ENCODE peak calls at places on chromosomes 5 and 9, in seven cellular contexts. B is AG08395, K is DMS 273 treated with DMSO at 0.1 percent for 48 hours, S is T-helper 17 cell, U is aorta, V is GM20000, J is midbrain. O is an unnamed sample.

GRCh38 chr5:42889311-42889933 is 77.7 kb upstream of the SELENOP start:
- DNase-seq in B (peak; percentile 79), K (peak; percentile 9), S (peak; percentile 52), U (peak; percentile 81), V (peak; percentile 67), J (peak; percentile 81), O (peak; percentile 90)

GRCh38 chr5:157162919-157163510 is 3.0 kb downstream of the GARIN3 start:
- DNase-seq in B (no peak), K (no peak), S (no peak), U (no peak), V (no peak), J (no peak), O (no peak)

GRCh38 chr9:137631608-137632431 is 13.0 kb downstream of the EHMT1 start:
- DNase-seq in B (no peak), K (no peak), S (no peak), U (no peak), V (no peak), J (no peak), O (no peak)

GRCh38 chr9:107218834-107219485 is 64.1 kb upstream of the RAD23B start:
- DNase-seq in B (no peak), K (no peak), S (no peak), U (no peak), V (no peak), J (no peak), O (peak; percentile 37)

GRCh38 chr9:132919609-132920268 is 24.7 kb downstream of the TSC1 start:
- DNase-seq in B (no peak), K (no peak), S (no peak), U (no peak), V (no peak), J (no peak), O (no peak)

GRCh38 chr5:87770601-87771121 is 357.9 kb upstream of the CCNH start:
- DNase-seq in B (no peak), K (no peak), S (no peak), U (no peak), V (no peak), J (peak; percentile 54), O (no peak)

GRCh38 chr9:4762108-4762888 is 21.3 kb upstream of the AK3 start:
- DNase-seq in B (peak; percentile 61), K (no peak), S (peak; percentile 71), U (peak; percentile 75), V (peak; percentile 65), J (peak; percentile 75), O (peak; percentile 92)

GRCh38 chr5:129963359-129963758 is 59.1 kb downstream of the CHSY3 start:
- DNase-seq in B (peak; percentile 84), K (no peak), S (no peak), U (no peak), V (no peak), J (no peak), O (no peak)

GRCh38 chr9:70081120-70081495 is 37.5 kb downstream of the MAMDC2 start:
- DNase-seq in B (no peak), K (no peak), S (no peak), U (no peak), V (no peak), J (no peak), O (peak; percentile 27)

GRCh38 chr5:116521173-116521872 is 53.3 kb downstream of the SEMA6A start:
- DNase-seq in B (no peak), K (peak; percentile 85), S (no peak), U (no peak), V (no peak), J (no peak), O (no peak)

GRCh38 chr5:150448353-150448752 is 1.2 kb downstream of the RPS14 start:
- DNase-seq in B (no peak), K (no peak), S (no peak), U (no peak), V (no peak), J (no peak), O (no peak)

GRCh38 chr9:18235181-18235908 is 238.6 kb upstream of the ADAMTSL1 start:
- DNase-seq in B (no peak), K (no peak), S (no peak), U (no peak), V (no peak), J (no peak), O (peak; percentile 16)

GRCh38 chr5:65355301-65355700 is 126.4 kb downstream of the ADAMTS6 start:
- DNase-seq in B (no peak), K (no peak), S (no peak), U (no peak), V (no peak), J (no peak), O (no peak)

GRCh38 chr5:139105621-139106071 is 92.5 kb downstream of the SIL1 start:
- DNase-seq in B (no peak), K (peak; percentile 76), S (no peak), U (no peak), V (no peak), J (peak; percentile 26), O (no peak)

GRCh38 chr5:72244862-72245371 is 75.1 kb downstream of the MRPS27 start:
- DNase-seq in B (peak; percentile 59), K (peak; percentile 84), S (no peak), U (no peak), V (peak; percentile 16), J (peak; percentile 72), O (peak; percentile 75)